ENCODE peak calls at places on chromosomes 6 and 20, in ten cellular contexts. Y, W, R, T, Z, V, K, J, C and D are unnamed samples.

GRCh38 chr20:21272279-21272678 is 30.9 kb upstream of the XRN2 start:
- DNase-seq in K (no peak), Y (peak), J (no peak), W (no peak), V (no peak), T (no peak), R (no peak), C (no peak), Z (no peak), D (no peak)

GRCh38 chr6:112983741-112984221 is 636.7 kb downstream of the RFPL4B start:
- DNase-seq in Y (peak), K (no peak), V (no peak), J (peak), C (peak), T (no peak), W (peak), Z (no peak), R (no peak), D (no peak)

GRCh38 chr20:15236812-15237211 is 899.4 kb upstream of the FLRT3 start:
- DNase-seq in C (peak), R (no peak), K (no peak), V (no peak), Z (no peak), Y (peak), J (no peak), T (peak), W (peak), D (no peak)

GRCh38 chr6:35804996-35805736 is at the start of gene LHFPL5:
- DNase-seq in V (no peak), K (no peak), J (no peak), T (peak), W (peak), R (no peak), Y (peak), Z (peak), C (peak), D (no peak)

GRCh38 chr6:107579413-107579812 is 89.5 kb downstream of the SOBP start:
- DNase-seq in R (no peak), J (no peak), K (no peak), T (no peak), Z (no peak), Y (no peak), C (no peak), V (no peak), W (no peak), D (no peak)

GRCh38 chr20:43937586-43937985 is 22.9 kb downstream of the TOX2 start:
- DNase-seq in K (no peak), W (peak), Y (peak), J (no peak), C (no peak), R (no peak), V (no peak), Z (no peak), T (no peak), D (peak)

GRCh38 chr6:170074435-170074834 is 216.4 kb downstream of the DLL1 start:
- DNase-seq in K (no peak), Z (no peak), R (peak), W (no peak), J (no peak), V (no peak), C (no peak), T (no peak), Y (no peak), D (no peak)

GRCh38 chr6:15901141-15902115 is 227.5 kb upstream of the MYLIP start:
- DNase-seq in K (no peak), T (no peak), C (no peak), V (no peak), W (no peak), Z (no peak), Y (no peak), J (no peak), R (peak), D (peak)

GRCh38 chr20:31869942-31870702 is at the start of the genes DUSP15 and TTLL9:
- DNase-seq in C (peak), Y (no peak), Z (peak), V (no peak), T (no peak), K (no peak), R (peak), J (no peak), W (no peak), D (peak)

GRCh38 chr20:43975096-43975768 is 60.6 kb downstream of the TOX2 start:
- DNase-seq in V (peak), K (no peak), W (peak), R (no peak), Y (peak), J (peak), Z (no peak), T (peak), C (no peak), D (no peak)

GRCh38 chr6:55941713-55942112 is 66.3 kb upstream of the BMP5 start:
- DNase-seq in J (no peak), W (peak), K (no peak), V (no peak), Z (no peak), C (peak), Y (peak), T (no peak), R (no peak), D (no peak)

GRCh38 chr6:168950500-168951223 is 303.0 kb downstream of the THBS2 start:
- DNase-seq in T (no peak), Z (no peak), C (no peak), K (no peak), Y (no peak), J (no peak), V (no peak), R (peak), W (peak), D (no peak)

GRCh38 chr20:3927486-3928291 is 38.5 kb downstream of the PANK2 start:
- DNase-seq in J (peak), Z (no peak), T (no peak), K (no peak), Y (peak), C (peak), V (no peak), R (peak), W (peak), D (no peak)

GRCh38 chr6:42086046-42086664 is 35.8 kb downstream of the TAF8 start:
- DNase-seq in V (no peak), W (peak), J (no peak), Y (peak), C (peak), K (no peak), T (peak), Z (peak), R (no peak), D (no peak)

GRCh38 chr6:118875672-118876071 is 18.3 kb upstream of the ASF1A start:
- DNase-seq in Z (no peak), V (no peak), K (no peak), R (no peak), Y (no peak), W (no peak), T (no peak), C (no peak), J (no peak), D (no peak)

GRCh38 chr6:17027441-17027840 is 74.4 kb upstream of the STMND1 start:
- DNase-seq in R (no peak), V (no peak), W (no peak), Z (no peak), T (no peak), J (no peak), Y (no peak), C (no peak), K (no peak), D (no peak)

GRCh38 chr6:39060467-39061160 is 12.0 kb downstream of the GLP1R start:
- DNase-seq in J (no peak), V (no peak), Y (no peak), R (no peak), T (no peak), K (no peak), C (no peak), W (no peak), Z (no peak), D (no peak)

GRCh38 chr6:5287205-5287965 is 26.1 kb downstream of the FARS2 start:
- DNase-seq in Z (no peak), R (no peak), W (peak), K (no peak), T (no peak), J (peak), C (no peak), V (peak), Y (peak), D (no peak)

GRCh38 chr6:108589244-108589730 is 28.6 kb downstream of the FOXO3 start:
- DNase-seq in Z (peak), Y (peak), V (peak), C (peak), R (peak), J (peak), T (peak), W (peak), K (no peak), D (peak)

GRCh38 chr20:61083431-61083830 is 168.6 kb upstream of the CDH4 start:
- DNase-seq in K (no peak), Z (no peak), R (no peak), J (no peak), Y (no peak), T (no peak), W (no peak), C (no peak), V (no peak), D (no peak)

GRCh38 chr6:127058027-127058426 is 60.4 kb upstream of the RSPO3 start:
- DNase-seq in T (no peak), W (peak), V (no peak), C (no peak), Y (peak), R (no peak), K (no peak), Z (no peak), J (peak), D (no peak)

GRCh38 chr6:143329323-143329722 is 121.2 kb downstream of the ADAT2 start:
- DNase-seq in W (no peak), J (no peak), R (no peak), Y (peak), V (no peak), C (no peak), T (no peak), K (no peak), Z (no peak), D (no peak)

GRCh38 chr6:159217595-159218275 is 48.5 kb downstream of the FNDC1 start:
- DNase-seq in W (peak), J (no peak), Z (no peak), K (no peak), C (peak), V (no peak), T (peak), Y (peak), R (no peak), D (peak)

GRCh38 chr6:159989882-159990480 is 21.1 kb downstream of the IGF2R start:
- DNase-seq in R (no peak), W (no peak), T (no peak), V (no peak), Y (no peak), J (no peak), C (no peak), K (no peak), Z (no peak), D (no peak)

GRCh38 chr6:88143768-88144167 is 22.4 kb downstream of the CNR1 start:
- DNase-seq in K (no peak), R (no peak), T (no peak), V (no peak), Y (no peak), Z (no peak), C (no peak), J (no peak), W (no peak), D (no peak)

GRCh38 chr20:63331741-63332400 is 29.3 kb downstream of the CHRNA4 start:
- DNase-seq in K (no peak), C (no peak), V (no peak), Z (peak), J (no peak), R (no peak), Y (no peak), W (no peak), T (no peak), D (no peak)

GRCh38 chr6:114419175-114419574 is 76.4 kb upstream of the HS3ST5 start:
- DNase-seq in C (no peak), K (no peak), R (no peak), J (no peak), Y (no peak), T (no peak), V (no peak), W (no peak), Z (no peak), D (no peak)

GRCh38 chr6:143775326-143775725 is 67.8 kb upstream of the LTV1 start:
- DNase-seq in Y (no peak), K (no peak), J (no peak), V (no peak), R (no peak), Z (no peak), T (no peak), C (no peak), W (no peak), D (no peak)

DNA sequence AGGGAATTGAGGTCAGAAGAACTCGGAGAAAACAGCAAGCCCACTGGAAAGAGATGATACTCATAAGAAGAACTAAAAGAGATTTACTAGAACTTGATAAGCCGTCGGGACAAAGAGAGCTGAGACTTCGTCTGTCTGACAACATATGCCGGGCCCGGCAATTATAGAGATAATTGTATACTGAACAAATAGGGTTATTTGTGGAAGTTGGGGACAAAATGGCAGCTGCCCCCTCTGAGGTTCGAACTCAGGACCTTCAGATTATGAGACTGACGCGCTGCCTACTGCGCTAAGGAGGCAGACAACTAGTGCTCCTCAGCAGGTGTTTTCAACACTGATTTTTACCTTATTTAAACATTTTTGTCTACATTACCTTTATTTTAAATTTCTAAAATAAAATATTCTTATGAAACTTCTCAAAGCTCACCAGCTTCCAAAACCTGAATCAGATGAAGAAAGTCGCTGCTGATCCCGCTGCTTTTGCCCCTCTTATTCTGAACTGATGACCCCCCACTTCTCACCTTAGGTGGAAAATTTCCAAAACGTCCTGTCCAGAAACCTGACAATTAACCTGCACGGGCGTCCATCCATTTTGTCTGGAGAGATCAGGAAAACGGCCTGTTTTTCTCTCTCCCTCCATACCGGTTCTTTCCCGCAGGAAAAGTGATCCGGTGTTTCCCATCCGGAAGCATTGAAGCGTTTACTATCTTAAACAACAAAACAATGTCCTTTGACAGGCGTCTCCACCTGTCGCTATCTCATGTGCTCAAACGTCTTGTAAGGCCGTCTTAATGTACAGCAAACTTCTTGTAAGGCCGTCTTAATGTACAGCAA is 29.5 kb upstream of the TRIM27 start:
- DNase-seq in T (peak), Y (peak), C (peak), J (no peak), R (no peak), K (peak), W (peak), Z (no peak), V (no peak), D (no peak)
- H3K4me3 ChIP-seq in T (peak), Y (peak), C (peak), J (peak), R (no peak), K (peak), W (peak), Z (peak), V (peak), D (no peak)

DNA sequence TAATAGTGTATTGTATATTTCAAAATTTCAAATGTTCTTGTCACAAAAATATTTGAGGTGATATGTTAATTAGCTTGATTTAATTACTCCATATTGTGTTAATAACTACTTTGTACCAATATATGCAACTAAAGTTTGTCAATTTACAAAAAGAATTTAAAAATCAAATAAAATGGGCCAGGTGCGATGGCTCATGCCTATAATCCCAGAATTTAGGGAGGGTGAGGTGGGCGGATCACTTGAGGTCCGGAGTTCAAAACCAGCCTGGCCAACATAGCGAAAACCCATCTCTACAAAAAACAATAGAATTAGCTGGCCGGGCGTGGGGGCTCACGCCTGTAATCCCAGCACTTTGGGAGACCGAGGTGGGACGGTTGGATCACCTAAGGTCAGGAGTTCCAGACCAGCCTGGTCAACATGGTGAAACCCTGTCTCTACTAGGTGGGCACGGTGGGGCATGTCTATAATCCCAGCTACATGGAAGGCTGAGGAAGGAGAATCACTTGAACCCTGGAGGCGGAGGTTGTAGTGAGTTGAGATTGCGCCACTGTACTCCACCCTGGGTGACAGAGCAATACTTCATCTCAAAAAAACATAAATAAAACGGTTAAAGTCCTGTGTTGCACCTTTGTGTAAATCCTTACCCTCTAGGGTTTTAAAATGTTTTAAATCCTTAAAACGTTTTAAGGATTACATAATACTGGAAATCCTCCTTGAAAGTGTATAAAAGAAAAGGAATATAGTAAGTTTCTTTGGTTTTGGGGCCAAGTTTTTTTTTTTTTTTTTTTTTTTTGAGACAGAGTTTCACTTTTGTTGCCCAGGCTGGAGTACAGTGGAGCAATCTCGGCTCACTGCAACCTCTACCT is 4.0 kb downstream of the HSPA1B start:
- DNase-seq in W (no peak), V (no peak), K (no peak), C (no peak), T (no peak), Y (no peak), J (no peak), R (no peak), Z (no peak), D (no peak)
- H3K4me3 ChIP-seq in W (peak), V (peak), K (peak), C (peak), T (peak), Y (no peak), J (peak), R (no peak), Z (peak), D (no peak)

GRCh38 chr20:10604865-10605440 is 68.8 kb downstream of the JAG1 start:
- DNase-seq in C (no peak), W (no peak), Y (no peak), J (no peak), Z (no peak), V (no peak), R (no peak), T (no peak), K (no peak), D (no peak)
- H3K4me3 ChIP-seq in C (no peak), W (no peak), Y (no peak), J (no peak), Z (no peak), V (no peak), R (no peak), T (no peak), K (no peak), D (no peak)

GRCh38 chr6:132166670-132167069 is 215.5 kb upstream of the CCN2 start:
- DNase-seq in R (no peak), T (no peak), Y (no peak), Z (no peak), K (no peak), V (no peak), C (no peak), J (no peak), W (no peak), D (no peak)
- H3K4me3 ChIP-seq in R (no peak), T (no peak), Y (no peak), Z (no peak), K (no peak), V (no peak), C (no peak), J (no peak), W (no peak), D (no peak)

DNA sequence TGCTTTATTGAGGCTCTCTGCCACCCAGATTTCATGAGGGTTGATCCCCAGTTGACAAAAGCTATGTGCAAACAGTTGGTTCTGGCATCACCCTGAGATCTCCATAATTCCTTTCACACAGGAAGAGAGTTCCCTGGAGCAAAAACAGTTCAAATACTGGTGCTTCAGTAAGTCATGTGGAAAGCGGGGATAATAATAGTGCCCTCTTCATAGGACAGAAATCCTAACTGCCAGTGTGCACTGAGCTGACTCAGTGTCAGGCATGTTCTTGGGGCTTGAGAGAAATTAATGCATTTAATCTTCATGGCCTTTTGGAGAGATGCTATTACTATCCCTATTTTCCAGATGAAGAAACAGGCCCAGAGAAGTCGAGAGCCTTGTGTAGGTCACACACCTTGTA is 7.9 kb upstream of the SLC52A3 start:
- DNase-seq in Y (no peak), C (no peak), T (no peak), J (no peak), K (no peak), V (no peak), Z (no peak), R (no peak), W (no peak), D (no peak)
- H3K4me3 ChIP-seq in Y (no peak), C (peak), T (no peak), J (no peak), K (no peak), V (no peak), Z (no peak), R (no peak), W (no peak), D (no peak)

DNA sequence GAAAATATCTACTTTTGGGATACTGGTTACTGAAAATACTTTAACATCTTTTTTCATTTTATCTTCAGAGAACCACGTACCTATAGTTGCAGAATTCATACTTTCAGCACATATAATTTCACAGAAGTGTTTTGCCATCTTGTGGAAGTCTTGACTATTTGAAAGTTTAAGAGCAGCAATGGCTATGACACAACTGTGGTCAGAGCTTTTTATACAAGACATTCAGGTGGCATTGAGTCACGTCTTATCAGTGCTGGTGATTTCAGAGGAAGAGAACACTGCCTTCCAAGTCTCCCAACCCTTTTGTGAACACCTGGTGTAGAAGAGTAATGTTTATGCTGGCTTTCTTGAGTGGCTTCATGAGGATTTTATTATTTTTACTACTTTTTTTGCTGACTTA is 171.6 kb downstream of the ARID1B start:
- DNase-seq in W (peak), K (no peak), J (no peak), C (no peak), Y (peak), T (no peak), R (no peak), Z (no peak), V (peak), D (no peak)
- H3K4me3 ChIP-seq in W (no peak), K (no peak), J (no peak), C (no peak), Y (no peak), T (no peak), R (no peak), Z (no peak), V (no peak), D (no peak)

GRCh38 chr20:6735913-6736845 is 31.3 kb upstream of the BMP2 start:
- DNase-seq in Y (peak), K (no peak), R (no peak), Z (no peak), C (peak), V (peak), W (peak), J (no peak), T (no peak), D (no peak)

GRCh38 chr20:6730929-6731328 is 36.6 kb upstream of the BMP2 start:
- DNase-seq in K (no peak), R (no peak), J (no peak), T (no peak), Z (no peak), C (no peak), V (no peak), Y (no peak), W (no peak), D (no peak)

GRCh38 chr20:6733965-6734364 is 33.5 kb upstream of the BMP2 start:
- DNase-seq in W (no peak), R (no peak), V (no peak), Y (no peak), C (no peak), K (no peak), J (no peak), T (no peak), Z (no peak), D (no peak)

GRCh38 chr20:6731951-6732580 is 35.4 kb upstream of the BMP2 start:
- DNase-seq in T (no peak), J (no peak), Z (peak), R (peak), K (no peak), C (no peak), W (peak), Y (no peak), V (no peak), D (no peak)
- H3K4me3 ChIP-seq in T (no peak), J (no peak), Z (no peak), R (no peak), K (no peak), C (no peak), W (no peak), Y (no peak), V (no peak), D (no peak)